ENCODE peak calls at places on chromosomes 6 and 20, in seven cellular contexts. F, H, D, Q, E, Z and T are unnamed samples.

GRCh38 chr6:30681696-30682180 is 4.7 kb downstream of the PPP1R18 start:
- DNase-seq in F (no peak), H (no peak), D (no peak), Q (no peak), E (no peak), Z (no peak), T (no peak)

GRCh38 chr6:42423244-42423643 is 28.5 kb downstream of the TRERF1 start:
- DNase-seq in F (no peak), H (no peak), D (no peak), Q (no peak), E (no peak), Z (no peak), T (no peak)

GRCh38 chr6:140079328-140079727 is 704.9 kb upstream of the CITED2 start:
- DNase-seq in F (no peak), H (no peak), D (no peak), Q (no peak), E (no peak), Z (peak), T (peak)

GRCh38 chr6:111430605-111431378 is 52.2 kb downstream of the REV3L start:
- DNase-seq in F (peak), H (no peak), D (no peak), Q (no peak), E (no peak), Z (no peak), T (no peak)

GRCh38 chr6:166710084-166710483 is 83.0 kb upstream of the RPS6KA2 start:
- DNase-seq in F (no peak), H (no peak), D (no peak), Q (no peak), E (no peak), Z (peak), T (no peak)

GRCh38 chr20:47785900-47786762 is 850 bp upstream of the SULF2 start:
- DNase-seq in F (peak), H (peak), D (no peak), Q (peak), E (peak), Z (peak), T (peak)

GRCh38 chr20:5908981-5909380 is 41.4 kb downstream of the TRMT6 start:
- DNase-seq in F (no peak), H (no peak), D (no peak), Q (no peak), E (no peak), Z (no peak), T (no peak)

GRCh38 chr6:53986165-53986720 is 125.0 kb upstream of the MLIP start:
- DNase-seq in F (peak), H (no peak), D (no peak), Q (peak), E (peak), Z (peak), T (peak)

GRCh38 chr20:35257175-35257909 is 20.6 kb downstream of the MMP24OS start:
- DNase-seq in F (no peak), H (no peak), D (no peak), Q (no peak), E (no peak), Z (no peak), T (peak)

GRCh38 chr6:139713911-139714527 is 339.6 kb upstream of the CITED2 start:
- DNase-seq in F (no peak), H (no peak), D (no peak), Q (no peak), E (no peak), Z (no peak), T (no peak)

GRCh38 chr6:53244958-53245357 is 96.3 kb upstream of the GCM1 start:
- DNase-seq in F (no peak), H (no peak), D (peak), Q (no peak), E (no peak), Z (no peak), T (no peak)

GRCh38 chr20:57071283-57071701 is 195.1 kb downstream of the BMP7 start:
- DNase-seq in F (no peak), H (no peak), D (no peak), Q (peak), E (no peak), Z (peak), T (no peak)

GRCh38 chr20:24574307-24574706 is 104.9 kb downstream of the SYNDIG1 start:
- DNase-seq in F (no peak), H (no peak), D (no peak), Q (no peak), E (no peak), Z (no peak), T (no peak)

GRCh38 chr6:133236898-133237297 is 4.3 kb upstream of the EYA4 start:
- DNase-seq in F (no peak), H (peak), D (no peak), Q (no peak), E (no peak), Z (peak), T (peak)

GRCh38 chr20:13644010-13644409 is 5.3 kb upstream of the TASP1 start:
- DNase-seq in F (no peak), H (no peak), D (no peak), Q (no peak), E (no peak), Z (peak), T (peak)

GRCh38 chr20:64246616-64247311 is 8.8 kb upstream of the PCMTD2 start:
- DNase-seq in F (no peak), H (no peak), D (no peak), Q (peak), E (no peak), Z (no peak), T (no peak)

GRCh38 chr6:150076196-150076893 is 7.4 kb upstream of the ULBP3 start:
- DNase-seq in F (no peak), H (no peak), D (no peak), Q (no peak), E (no peak), Z (peak), T (no peak)

GRCh38 chr20:2729251-2729713 is 36.7 kb downstream of the EBF4 start:
- DNase-seq in F (peak), H (no peak), D (no peak), Q (no peak), E (no peak), Z (no peak), T (no peak)

GRCh38 chr20:2734899-2735298 is 42.3 kb downstream of the EBF4 start:
- DNase-seq in F (no peak), H (no peak), D (no peak), Q (no peak), E (no peak), Z (no peak), T (no peak)

GRCh38 chr20:2729791-2730190 is 37.2 kb downstream of the EBF4 start:
- DNase-seq in F (no peak), H (no peak), D (no peak), Q (no peak), E (no peak), Z (peak), T (no peak)
- H3K4me3 ChIP-seq in F (no peak), H (no peak), D (no peak), Q (no peak), E (no peak), Z (no peak), T (no peak)

DNA sequence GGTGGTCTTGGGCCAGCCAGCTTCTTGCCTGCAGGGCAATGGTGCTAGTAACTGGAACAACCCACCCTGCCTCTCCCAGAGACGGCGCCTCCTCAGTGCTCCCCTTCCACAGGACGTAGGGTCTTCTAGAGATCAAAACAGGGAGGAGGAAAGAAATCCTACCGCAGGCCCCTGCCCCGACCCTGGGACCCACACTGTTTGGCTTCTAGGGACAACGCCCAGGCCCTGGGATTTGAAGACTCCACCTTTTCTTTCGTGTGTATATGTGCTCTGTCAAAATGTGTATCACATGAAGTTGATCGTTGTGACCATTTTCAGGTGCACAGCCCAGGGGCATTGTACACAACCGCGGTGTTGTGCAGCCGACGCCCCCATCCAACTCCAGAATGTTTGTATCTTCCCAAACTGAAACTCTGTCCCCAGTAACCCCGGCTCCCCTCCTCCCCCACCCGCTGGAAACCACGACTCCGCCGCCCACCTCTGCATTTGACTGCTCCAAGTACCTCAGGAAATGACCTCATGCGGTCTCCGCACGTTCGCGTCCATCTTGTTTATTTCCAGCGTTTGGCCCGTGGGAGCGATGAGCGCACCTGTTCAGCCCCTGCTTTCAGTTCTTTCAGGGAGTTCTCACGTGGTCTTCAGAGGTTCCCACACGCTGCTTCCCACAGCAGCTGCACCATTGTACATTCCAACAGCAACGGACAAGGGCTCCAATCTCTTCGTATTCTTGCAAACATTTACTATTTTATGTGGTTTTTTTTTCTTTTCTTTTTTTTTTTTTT is 3.4 kb upstream of the BHLHE23 start:
- DNase-seq in F (no peak), H (no peak), D (peak), Q (no peak), E (no peak), Z (no peak), T (peak)
- H3K4me3 ChIP-seq in F (no peak), H (no peak), D (no peak), Q (no peak), E (peak), Z (no peak), T (no peak)

GRCh38 chr20:2132461-2132901 is 30.9 kb downstream of the STK35 start:
- DNase-seq in F (no peak), H (no peak), D (no peak), Q (no peak), E (no peak), Z (peak), T (peak)
- H3K4me3 ChIP-seq in F (no peak), H (no peak), D (no peak), Q (no peak), E (no peak), Z (no peak), T (no peak)

DNA sequence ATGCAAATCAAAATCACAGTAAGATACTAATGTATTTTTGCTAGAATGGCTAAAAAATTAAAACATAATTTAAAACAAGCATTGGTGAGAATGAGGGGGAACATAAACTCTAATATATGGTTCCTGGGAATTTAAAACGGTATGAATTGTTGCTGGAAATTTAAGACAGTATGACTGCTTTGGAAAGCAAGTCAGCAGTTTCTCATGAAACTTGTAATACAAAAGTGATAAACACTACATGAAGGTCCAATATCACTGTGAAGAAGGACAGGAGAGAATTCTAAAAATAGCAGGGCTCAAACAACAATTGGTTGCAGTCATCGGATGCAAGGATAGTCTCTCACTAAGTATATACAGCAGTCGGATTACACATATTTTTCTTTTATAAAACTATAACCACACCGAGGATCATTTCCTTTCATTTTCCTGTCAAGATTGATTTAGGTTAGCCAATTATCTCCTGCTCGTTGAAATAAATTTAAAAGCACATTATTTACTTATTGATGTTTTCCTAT is 18.5 kb upstream of the PRSS16 start:
- DNase-seq in F (no peak), H (no peak), D (no peak), Q (no peak), E (no peak), Z (no peak), T (no peak)
- H3K4me3 ChIP-seq in F (no peak), H (no peak), D (no peak), Q (no peak), E (no peak), Z (no peak), T (peak)